ENCODE peak calls at places on chromosomes 5 and 9, in ten cellular contexts. One of them, this sample, is unnamed.

GRCh38 chr9:126117631-126118030 is 209.0 kb upstream of the MVB12B start:
- DNase-seq in GM20000: no peak
- DNase-seq in NCI-H524: no peak
- DNase-seq in upper lobe of left lung: no peak
- DNase-seq in PC-9: no peak
- DNase-seq in fibroblast of mammary gland: no peak
- DNase-seq in NCI-H82: no peak
- DNase-seq in Kasumi-1: no peak
- DNase-seq in cerebellum: no peak
- DNase-seq in AML-193: no peak
- DNase-seq in this sample: no peak

GRCh38 chr9:89635816-89636215 is 31.0 kb downstream of the GADD45G start:
- DNase-seq in GM20000: no peak
- DNase-seq in NCI-H524: peak
- DNase-seq in upper lobe of left lung: no peak
- DNase-seq in PC-9: no peak
- DNase-seq in fibroblast of mammary gland: no peak
- DNase-seq in NCI-H82: no peak
- DNase-seq in Kasumi-1: no peak
- DNase-seq in cerebellum: no peak
- DNase-seq in AML-193: no peak
- DNase-seq in this sample: no peak

GRCh38 chr5:149883550-149883949 is 61.0 kb downstream of the PDE6A start:
- DNase-seq in GM20000: no peak
- DNase-seq in NCI-H524: no peak
- DNase-seq in upper lobe of left lung: no peak
- DNase-seq in PC-9: no peak
- DNase-seq in fibroblast of mammary gland: no peak
- DNase-seq in NCI-H82: no peak
- DNase-seq in Kasumi-1: no peak
- DNase-seq in cerebellum: no peak
- DNase-seq in AML-193: no peak
- DNase-seq in this sample: no peak

GRCh38 chr5:142621227-142621626 is 64.7 kb downstream of the FGF1 start:
- DNase-seq in GM20000: no peak
- DNase-seq in NCI-H524: no peak
- DNase-seq in upper lobe of left lung: no peak
- DNase-seq in PC-9: no peak
- DNase-seq in fibroblast of mammary gland: peak
- DNase-seq in NCI-H82: no peak
- DNase-seq in Kasumi-1: no peak
- DNase-seq in cerebellum: no peak
- DNase-seq in AML-193: no peak
- DNase-seq in this sample: no peak

GRCh38 chr9:105963700-105964099 is 269.4 kb downstream of the TMEM38B start:
- DNase-seq in GM20000: no peak
- DNase-seq in NCI-H524: no peak
- DNase-seq in upper lobe of left lung: no peak
- DNase-seq in PC-9: no peak
- DNase-seq in fibroblast of mammary gland: no peak
- DNase-seq in NCI-H82: no peak
- DNase-seq in Kasumi-1: no peak
- DNase-seq in cerebellum: no peak
- DNase-seq in AML-193: no peak
- DNase-seq in this sample: no peak

GRCh38 chr9:83937861-83938455 is 16.7 kb upstream of the KIF27 start:
- DNase-seq in GM20000: peak
- DNase-seq in NCI-H524: peak
- DNase-seq in upper lobe of left lung: no peak
- DNase-seq in PC-9: peak
- DNase-seq in fibroblast of mammary gland: peak
- DNase-seq in NCI-H82: peak
- DNase-seq in Kasumi-1: peak
- DNase-seq in cerebellum: peak
- DNase-seq in AML-193: peak
- DNase-seq in this sample: peak

GRCh38 chr5:66209794-66210193 is 65.7 kb downstream of the SREK1 start:
- DNase-seq in GM20000: no peak
- DNase-seq in NCI-H524: no peak
- DNase-seq in upper lobe of left lung: no peak
- DNase-seq in PC-9: no peak
- DNase-seq in fibroblast of mammary gland: no peak
- DNase-seq in NCI-H82: no peak
- DNase-seq in Kasumi-1: no peak
- DNase-seq in cerebellum: no peak
- DNase-seq in AML-193: no peak
- DNase-seq in this sample: no peak

GRCh38 chr5:154756203-154756870 is 1.2 kb downstream of the LARP1 start:
- DNase-seq in GM20000: peak
- DNase-seq in NCI-H524: peak
- DNase-seq in upper lobe of left lung: peak
- DNase-seq in PC-9: peak
- DNase-seq in fibroblast of mammary gland: no peak
- DNase-seq in NCI-H82: no peak
- DNase-seq in Kasumi-1: no peak
- DNase-seq in cerebellum: no peak
- DNase-seq in AML-193: no peak
- DNase-seq in this sample: no peak

GRCh38 chr5:1383886-1384401 is 39.0 kb upstream of the CLPTM1L start:
- DNase-seq in GM20000: no peak
- DNase-seq in NCI-H524: no peak
- DNase-seq in upper lobe of left lung: no peak
- DNase-seq in PC-9: no peak
- DNase-seq in fibroblast of mammary gland: no peak
- DNase-seq in NCI-H82: no peak
- DNase-seq in Kasumi-1: no peak
- DNase-seq in cerebellum: no peak
- DNase-seq in AML-193: no peak
- DNase-seq in this sample: no peak

GRCh38 chr5:55176176-55176818 is 3.3 kb upstream of the CDC20B start:
- DNase-seq in GM20000: peak
- DNase-seq in NCI-H524: peak
- DNase-seq in upper lobe of left lung: peak
- DNase-seq in PC-9: peak
- DNase-seq in fibroblast of mammary gland: no peak
- DNase-seq in NCI-H82: peak
- DNase-seq in Kasumi-1: peak
- DNase-seq in cerebellum: peak
- DNase-seq in AML-193: no peak
- DNase-seq in this sample: no peak

GRCh38 chr5:137751869-137752491 is 2.2 kb downstream of the HNRNPA0 start:
- DNase-seq in GM20000: no peak
- DNase-seq in NCI-H524: peak
- DNase-seq in upper lobe of left lung: no peak
- DNase-seq in PC-9: no peak
- DNase-seq in fibroblast of mammary gland: peak
- DNase-seq in NCI-H82: peak
- DNase-seq in Kasumi-1: peak
- DNase-seq in cerebellum: peak
- DNase-seq in AML-193: peak
- DNase-seq in this sample: peak

GRCh38 chr5:110045153-110045552 is 355.4 kb downstream of the MAN2A1 start:
- DNase-seq in GM20000: no peak
- DNase-seq in NCI-H524: no peak
- DNase-seq in upper lobe of left lung: no peak
- DNase-seq in PC-9: no peak
- DNase-seq in fibroblast of mammary gland: peak
- DNase-seq in NCI-H82: no peak
- DNase-seq in Kasumi-1: peak
- DNase-seq in cerebellum: no peak
- DNase-seq in AML-193: no peak
- DNase-seq in this sample: no peak

GRCh38 chr5:154221371-154221896 is 30.9 kb downstream of the GALNT10 start:
- DNase-seq in GM20000: no peak
- DNase-seq in NCI-H524: no peak
- DNase-seq in upper lobe of left lung: no peak
- DNase-seq in PC-9: peak
- DNase-seq in fibroblast of mammary gland: peak
- DNase-seq in NCI-H82: no peak
- DNase-seq in Kasumi-1: peak
- DNase-seq in cerebellum: no peak
- DNase-seq in AML-193: no peak
- DNase-seq in this sample: peak

GRCh38 chr9:129307227-129307970 is 129.3 kb upstream of the IER5L start:
- DNase-seq in GM20000: no peak
- DNase-seq in NCI-H524: no peak
- DNase-seq in upper lobe of left lung: no peak
- DNase-seq in PC-9: no peak
- DNase-seq in fibroblast of mammary gland: no peak
- DNase-seq in NCI-H82: peak
- DNase-seq in Kasumi-1: no peak
- DNase-seq in cerebellum: no peak
- DNase-seq in AML-193: no peak
- DNase-seq in this sample: no peak

GRCh38 chr9:15606667-15607472 is 54.0 kb downstream of the CCDC171 start:
- DNase-seq in GM20000: peak
- DNase-seq in NCI-H524: peak
- DNase-seq in upper lobe of left lung: no peak
- DNase-seq in PC-9: no peak
- DNase-seq in fibroblast of mammary gland: peak
- DNase-seq in NCI-H82: peak
- DNase-seq in Kasumi-1: peak
- DNase-seq in cerebellum: peak
- DNase-seq in AML-193: peak
- DNase-seq in this sample: peak

GRCh38 chr9:13707635-13708410 is 428.3 kb upstream of the MPDZ start:
- DNase-seq in GM20000: no peak
- DNase-seq in NCI-H524: no peak
- DNase-seq in upper lobe of left lung: no peak
- DNase-seq in PC-9: no peak
- DNase-seq in fibroblast of mammary gland: peak
- DNase-seq in NCI-H82: no peak
- DNase-seq in Kasumi-1: no peak
- DNase-seq in cerebellum: no peak
- DNase-seq in AML-193: no peak
- DNase-seq in this sample: peak

GRCh38 chr9:124940894-124941688 is at the start of gene GOLGA1:
- DNase-seq in GM20000: peak
- DNase-seq in NCI-H524: peak
- DNase-seq in upper lobe of left lung: peak
- DNase-seq in PC-9: peak
- DNase-seq in fibroblast of mammary gland: peak
- DNase-seq in NCI-H82: peak
- DNase-seq in Kasumi-1: peak
- DNase-seq in cerebellum: peak
- DNase-seq in AML-193: peak
- DNase-seq in this sample: peak

GRCh38 chr5:134111741-134112647 is 2.5 kb upstream of the TCF7 start:
- DNase-seq in GM20000: peak
- DNase-seq in NCI-H524: no peak
- DNase-seq in upper lobe of left lung: no peak
- DNase-seq in PC-9: no peak
- DNase-seq in fibroblast of mammary gland: peak
- DNase-seq in NCI-H82: no peak
- DNase-seq in Kasumi-1: no peak
- DNase-seq in cerebellum: no peak
- DNase-seq in AML-193: no peak
- DNase-seq in this sample: no peak

GRCh38 chr5:128536861-128537305 is 1.2 kb downstream of the FBN2 start:
- DNase-seq in GM20000: no peak
- DNase-seq in NCI-H524: no peak
- DNase-seq in upper lobe of left lung: peak
- DNase-seq in PC-9: no peak
- DNase-seq in fibroblast of mammary gland: peak
- DNase-seq in NCI-H82: peak
- DNase-seq in Kasumi-1: no peak
- DNase-seq in cerebellum: no peak
- DNase-seq in AML-193: no peak
- DNase-seq in this sample: no peak

GRCh38 chr5:173496129-173496882 is 120.1 kb downstream of the BOD1 start:
- DNase-seq in GM20000: no peak
- DNase-seq in NCI-H524: no peak
- DNase-seq in upper lobe of left lung: no peak
- DNase-seq in PC-9: no peak
- DNase-seq in fibroblast of mammary gland: no peak
- DNase-seq in NCI-H82: no peak
- DNase-seq in Kasumi-1: no peak
- DNase-seq in cerebellum: no peak
- DNase-seq in AML-193: no peak
- DNase-seq in this sample: no peak

GRCh38 chr5:96775050-96775449 is 32.7 kb downstream of the ERAP1 start:
- DNase-seq in GM20000: no peak
- DNase-seq in NCI-H524: no peak
- DNase-seq in upper lobe of left lung: no peak
- DNase-seq in PC-9: no peak
- DNase-seq in fibroblast of mammary gland: no peak
- DNase-seq in NCI-H82: no peak
- DNase-seq in Kasumi-1: no peak
- DNase-seq in cerebellum: no peak
- DNase-seq in AML-193: no peak
- DNase-seq in this sample: no peak

GRCh38 chr5:73170522-73170921 is 2.5 kb upstream of the TMEM174 start:
- DNase-seq in GM20000: no peak
- DNase-seq in NCI-H524: no peak
- DNase-seq in upper lobe of left lung: no peak
- DNase-seq in PC-9: no peak
- DNase-seq in fibroblast of mammary gland: peak
- DNase-seq in NCI-H82: peak
- DNase-seq in Kasumi-1: peak
- DNase-seq in cerebellum: no peak
- DNase-seq in AML-193: peak
- DNase-seq in this sample: peak

This sample was measured in MV-4-11.